ENCODE peak calls at places on chromosomes 16 and 17, in four cellular contexts. R is Daoy, C is ELF-1, Z is SK-MEL-5. I is an unnamed sample.

GRCh38 chr17:32277284-32277683 is 11.7 kb downstream of the RHBDL3 start:
- DNase-seq in R (no peak), C (peak; percentile 69), Z (no peak), I (no peak)

GRCh38 chr16:83698964-83699363 is 108.8 kb upstream of the HSBP1 start:
- DNase-seq in R (no peak), C (no peak), Z (no peak), I (no peak)

GRCh38 chr16:31225193-31225592 is 8.3 kb upstream of the PYDC1 start:
- DNase-seq in R (no peak), C (no peak), Z (no peak), I (no peak)

GRCh38 chr16:85055503-85056210 is 28.1 kb downstream of the KIAA0513 start:
- DNase-seq in R (peak; percentile 69), C (peak; percentile 20), Z (no peak), I (no peak)

GRCh38 chr17:76268015-76268749 is 3.0 kb downstream of the UBALD2 start:
- DNase-seq in R (peak; percentile 46), C (peak; percentile 84), Z (peak; percentile 98), I (no peak)

GRCh38 chr16:72442381-72443158 is 270.6 kb upstream of the PMFBP1 start:
- DNase-seq in R (no peak), C (no peak), Z (no peak), I (no peak)

GRCh38 chr17:51955245-51955644 is 203.3 kb downstream of the CA10 start:
- DNase-seq in R (no peak), C (no peak), Z (no peak), I (no peak)

GRCh38 chr16:78096386-78096785 is 3.1 kb upstream of the WWOX start:
- DNase-seq in R (no peak), C (no peak), Z (no peak), I (no peak)

GRCh38 chr17:48843172-48843900 is 12.5 kb downstream of the CALCOCO2 start:
- DNase-seq in R (peak; percentile 13), C (no peak), Z (no peak), I (peak; percentile 59)

GRCh38 chr17:42670199-42670924 is 6.4 kb downstream of the PLEKHH3 start:
- DNase-seq in R (no peak), C (peak; percentile 71), Z (no peak), I (no peak)

GRCh38 chr17:79361221-79361734 is 249.6 kb downstream of the RBFOX3 start:
- DNase-seq in R (no peak), C (no peak), Z (no peak), I (no peak)

GRCh38 chr16:64012166-64012565 is 1109.7 kb downstream of the CDH11 start:
- DNase-seq in R (no peak), C (no peak), Z (no peak), I (no peak)

GRCh38 chr17:62064791-62065563 is at the start of gene MED13:
- DNase-seq in R (peak; percentile 48), C (peak; percentile 34), Z (peak; percentile 54), I (peak; percentile 69)

GRCh38 chr17:73550561-73550960 is 93.7 kb downstream of the SDK2 start:
- DNase-seq in R (peak; percentile 62), C (no peak), Z (no peak), I (peak; percentile 83)

GRCh38 chr17:68291836-68292688 is 767 bp downstream of the ARSG start:
- DNase-seq in R (peak; percentile 87), C (peak; percentile 91), Z (peak; percentile 84), I (peak; percentile 86)

GRCh38 chr16:56477096-56477878 is 25.9 kb downstream of the OGFOD1 start:
- DNase-seq in R (peak; percentile 80), C (no peak), Z (peak; percentile 64), I (peak; percentile 91)

GRCh38 chr16:89191901-89192184 is 8.5 kb downstream of the SLC22A31 start:
- DNase-seq in R (no peak), C (no peak), Z (no peak), I (no peak)

GRCh38 chr17:28174352-28175046 is 132.0 kb downstream of the NLK start:
- DNase-seq in R (peak; percentile 11), C (no peak), Z (no peak), I (no peak)

GRCh38 chr17:8222630-8223355 is 12.4 kb upstream of the AURKB start:
- DNase-seq in R (peak; percentile 94), C (peak; percentile 99), Z (peak; percentile 96), I (peak; percentile 97)

GRCh38 chr17:74924250-74924948 is at the start of gene OTOP2:
- DNase-seq in R (no peak), C (no peak), Z (no peak), I (no peak)

GRCh38 chr17:71709974-71710373 is 410.8 kb upstream of the SOX9 start:
- DNase-seq in R (no peak), C (no peak), Z (no peak), I (no peak)

GRCh38 chr17:16068323-16068722 is 68.7 kb downstream of the TTC19 start:
- DNase-seq in R (no peak), C (no peak), Z (no peak), I (no peak)

GRCh38 chr17:8963665-8964258 is 1.7 kb downstream of the PIK3R5 start:
- DNase-seq in R (no peak), C (no peak), Z (no peak), I (no peak)

GRCh38 chr16:72927199-72928088 is 120.5 kb downstream of the ZFHX3 start:
- DNase-seq in R (peak; percentile 86), C (no peak), Z (peak; percentile 84), I (peak; percentile 10)

GRCh38 chr17:61574542-61575351 is 16.3 kb downstream of the NACA2 start:
- DNase-seq in R (peak; percentile 56), C (peak; percentile 52), Z (peak; percentile 88), I (peak; percentile 40)

GRCh38 chr16:1580956-1581355 is 30.9 kb downstream of the IFT140 start:
- DNase-seq in R (no peak), C (no peak), Z (no peak), I (peak; percentile 14)

GRCh38 chr16:85231959-85232358 is 119.7 kb upstream of the CIBAR2 start:
- DNase-seq in R (peak; percentile 55), C (no peak), Z (no peak), I (peak; percentile 83)

GRCh38 chr17:74309902-74310301 is 16.1 kb upstream of the KIF19 start:
- DNase-seq in R (peak; percentile 55), C (peak; percentile 39), Z (no peak), I (no peak)

GRCh38 chr16:84950906-84951305 is 60.4 kb downstream of the ZDHHC7 start:
- DNase-seq in R (peak; percentile 47), C (peak; percentile 58), Z (peak; percentile 44), I (peak; percentile 20)

GRCh38 chr17:78343433-78344201 is 16.3 kb downstream of the SOCS3 start:
- DNase-seq in R (no peak), C (no peak), Z (no peak), I (no peak)

GRCh38 chr17:27430882-27431491 is 25.3 kb upstream of the KSR1 start:
- DNase-seq in R (peak; percentile 64), C (peak; percentile 51), Z (peak; percentile 46), I (peak; percentile 52)

GRCh38 chr17:42387663-42388380 is 420 bp downstream of the STAT3 start:
- DNase-seq in R (peak; percentile 52), C (peak; percentile 70), Z (no peak), I (peak; percentile 56)

GRCh38 chr16:6602401-6602800 is 730.2 kb upstream of the RBFOX1 start:
- DNase-seq in R (no peak), C (no peak), Z (no peak), I (no peak)

I was measured in MG63.